ENCODE peak calls at places on chromosomes 1 and 21, in ten cellular contexts. Q is HT1080; R is EL; B is spleen; G is activated naive CD4-positive, alpha-beta T cell treated with Interleukin-2 at 50 U/mL for 16 hours; V is GM12891; E is iris pigment epithelial cell; N is stimulated activated CD8-positive, alpha-beta memory T cell treated with anti-CD3 and anti-CD28 coated beads, Interleukin-4, amount 100 ng/mL, for 1 hour; U is lung; C is psoas muscle. X is an unnamed sample.
A peak's percentile ranks its signal among the peaks of the same experiment; 100 is the strongest.

GRCh38 chr1:230453377-230453776 is 27.2 kb upstream of the PGBD5 start:
- DNase-seq in N (no peak), G (no peak), U (no peak), C (no peak), Q (no peak), E (no peak), B (no peak), R (no peak), V (no peak), X (no peak)

GRCh38 chr1:24018611-24019580 is 38.8 kb upstream of the SRSF10 start:
- DNase-seq in C (peak; percentile 96), R (peak; percentile 99), U (peak; percentile 96), V (no peak), G (no peak), N (no peak), Q (peak; percentile 97), E (peak; percentile 99), B (no peak), X (peak; percentile 99)

GRCh38 chr1:185581961-185582725 is 152.0 kb upstream of the HMCN1 start:
- DNase-seq in C (no peak), N (no peak), U (no peak), Q (peak; percentile 78), G (no peak), R (peak; percentile 50), V (no peak), E (peak; percentile 11), B (no peak), X (no peak)

GRCh38 chr1:43147625-43148319 is 24.3 kb downstream of the EBNA1BP2 start:
- DNase-seq in C (peak; percentile 66), R (peak; percentile 81), U (peak; percentile 78), G (peak; percentile 12), B (no peak), N (no peak), V (peak; percentile 37), E (peak; percentile 63), Q (peak; percentile 47), X (peak; percentile 77)

GRCh38 chr1:43552813-43553212 is 22.1 kb downstream of the PTPRF start:
- DNase-seq in C (no peak), G (no peak), V (no peak), B (no peak), Q (no peak), U (peak; percentile 79), R (peak; percentile 17), E (no peak), N (no peak), X (no peak)

GRCh38 chr21:41011968-41012367 is 156.0 kb upstream of the BACE2 start:
- DNase-seq in N (no peak), G (no peak), U (no peak), B (no peak), C (peak; percentile 57), E (no peak), Q (peak; percentile 11), R (no peak), V (no peak), X (no peak)

GRCh38 chr1:30375156-30375555 is 348.2 kb downstream of the MATN1 start:
- DNase-seq in B (no peak), U (no peak), E (no peak), V (no peak), R (no peak), Q (no peak), G (no peak), N (no peak), C (no peak), X (no peak)

GRCh38 chr1:155051777-155052398 is 772 bp downstream of the ADAM15 start:
- DNase-seq in G (peak; percentile 55), V (no peak), U (peak; percentile 75), E (peak; percentile 28), Q (peak; percentile 61), N (no peak), R (peak; percentile 54), B (peak; percentile 88), C (peak; percentile 82), X (peak; percentile 32)

GRCh38 chr1:13801232-13801631 is 101.2 kb downstream of the PRDM2 start:
- DNase-seq in N (no peak), U (peak; percentile 44), E (no peak), G (no peak), Q (no peak), R (no peak), V (no peak), B (no peak), C (no peak), X (no peak)

GRCh38 chr1:184061396-184062003 is 10.0 kb downstream of the TSEN15 start:
- DNase-seq in U (no peak), E (peak; percentile 96), C (no peak), G (no peak), Q (no peak), N (no peak), R (peak; percentile 80), V (no peak), B (no peak), X (no peak)

GRCh38 chr1:24641646-24642151 is 1.4 kb upstream of the SRRM1 start:
- DNase-seq in V (no peak), U (peak; percentile 54), N (no peak), G (peak; percentile 41), C (peak; percentile 67), B (peak; percentile 85), E (peak; percentile 24), Q (peak; percentile 32), R (peak; percentile 36), X (peak; percentile 37)

GRCh38 chr1:181423301-181423918 is 59.9 kb upstream of the CACNA1E start:
- DNase-seq in R (peak; percentile 25), G (peak; percentile 18), N (no peak), U (no peak), Q (peak; percentile 29), E (peak; percentile 46), C (no peak), B (no peak), V (no peak), X (peak; percentile 59)

GRCh38 chr1:93617670-93618488 is 63.8 kb downstream of the BCAR3 start:
- DNase-seq in C (no peak), B (no peak), N (no peak), E (no peak), U (no peak), R (no peak), G (no peak), V (no peak), Q (no peak), X (no peak)

GRCh38 chr21:42145569-42146250 is 73.2 kb upstream of the ABCG1 start:
- DNase-seq in Q (peak; percentile 27), C (peak; percentile 66), R (peak; percentile 46), G (peak; percentile 60), B (peak; percentile 82), N (peak; percentile 29), U (peak; percentile 62), V (peak; percentile 85), E (peak; percentile 48), X (peak; percentile 58)

GRCh38 chr1:88695781-88696180 is 11.7 kb downstream of the PKN2 start:
- DNase-seq in G (no peak), B (no peak), E (no peak), R (peak; percentile 19), V (no peak), N (no peak), C (no peak), U (no peak), Q (no peak), X (no peak)

GRCh38 chr1:27607239-27607804 is 3.4 kb upstream of the AHDC1 start:
- DNase-seq in U (no peak), Q (no peak), C (no peak), B (no peak), G (no peak), V (no peak), N (no peak), E (no peak), R (no peak), X (no peak)

GRCh38 chr1:177585492-177586220 is 384.2 kb downstream of the SEC16B start:
- DNase-seq in V (no peak), B (no peak), E (no peak), C (no peak), Q (no peak), G (no peak), R (no peak), N (no peak), U (no peak), X (no peak)

GRCh38 chr1:37797750-37798345 is 4.2 kb downstream of the MANEAL start:
- DNase-seq in N (no peak), E (peak; percentile 92), Q (peak; percentile 64), R (peak; percentile 44), C (no peak), U (no peak), V (no peak), G (no peak), B (no peak), X (peak; percentile 40)

GRCh38 chr1:29685387-29685786 is 449.1 kb downstream of the PTPRU start:
- DNase-seq in G (no peak), Q (no peak), E (no peak), N (no peak), V (no peak), R (peak; percentile 14), B (no peak), U (no peak), C (peak; percentile 26), X (no peak)

GRCh38 chr1:222582099-222582774 is 7.5 kb downstream of the TAF1A start:
- DNase-seq in B (no peak), R (peak; percentile 71), U (no peak), V (no peak), G (no peak), N (no peak), Q (peak; percentile 87), E (peak; percentile 43), C (no peak), X (peak; percentile 32)

GRCh38 chr1:117061986-117062415 is 1.9 kb downstream of the TTF2 start:
- DNase-seq in Q (peak; percentile 81), E (peak; percentile 87), U (no peak), C (no peak), V (no peak), N (no peak), G (peak; percentile 37), B (no peak), R (peak; percentile 76), X (peak; percentile 44)

GRCh38 chr1:3466366-3467075 is 12.1 kb downstream of the ARHGEF16 start:
- DNase-seq in Q (no peak), V (no peak), C (peak; percentile 27), B (peak; percentile 62), G (no peak), E (no peak), N (no peak), R (no peak), U (no peak), X (no peak)

GRCh38 chr1:247906504-247907047 is 11.2 kb downstream of the OR2W3 start:
- DNase-seq in G (no peak), R (peak; percentile 42), V (no peak), E (peak; percentile 49), C (no peak), N (no peak), B (no peak), Q (peak; percentile 76), U (no peak), X (peak; percentile 32)

GRCh38 chr1:54681396-54681795 is 34.3 kb upstream of the TTC4 start:
- DNase-seq in B (no peak), G (no peak), V (no peak), U (no peak), N (no peak), Q (no peak), C (no peak), R (no peak), E (peak; percentile 23), X (no peak)

X was measured in myocyte.